ENCODE peak calls at places on chromosomes 6 and 20, in five cellular contexts. Q is stimulated activated CD8-positive, alpha-beta memory T cell treated with anti-CD3 and anti-CD28 coated beads, Interleukin-12 subunit alpha, Interleukin-12 subunit beta, amount 100 ng/mL, for 4 hours; N is CD8-positive, alpha-beta memory T cell; F is AG10803; L is aorta. X is an unnamed sample.

GRCh38 chr6:159252955-159253508 is 83.8 kb downstream of the FNDC1 start:
- DNase-seq in Q (no peak), N (no peak), F (peak), L (no peak), X (peak)

GRCh38 chr6:89117285-89118108 is at the start of gene SRSF12:
- DNase-seq in Q (peak), N (peak), F (peak), L (peak), X (peak)

GRCh38 chr20:17445561-17445960 is 85.6 kb downstream of the BFSP1 start:
- DNase-seq in Q (no peak), N (no peak), F (no peak), L (no peak), X (no peak)

GRCh38 chr6:137020771-137021170 is 24.0 kb downstream of the IL20RA start:
- DNase-seq in Q (no peak), N (no peak), F (no peak), L (no peak), X (no peak)

GRCh38 chr6:100381111-100381510 is 83.6 kb downstream of the SIM1 start:
- DNase-seq in Q (no peak), N (no peak), F (peak), L (no peak), X (no peak)

GRCh38 chr6:159981591-159982245 is 12.8 kb downstream of the IGF2R start:
- DNase-seq in Q (peak), N (peak), F (peak), L (no peak), X (no peak)

GRCh38 chr6:3612341-3613041 is 139.0 kb downstream of the PXDC1 start:
- DNase-seq in Q (no peak), N (no peak), F (peak), L (no peak), X (no peak)

GRCh38 chr20:53707341-53708102 is 113.9 kb upstream of the ZNF217 start:
- DNase-seq in Q (no peak), N (no peak), F (peak), L (no peak), X (no peak)

GRCh38 chr6:82908661-82909060 is 157.0 kb downstream of the UBE3D start:
- DNase-seq in Q (no peak), N (no peak), F (no peak), L (no peak), X (no peak)

GRCh38 chr20:44736170-44737021 is 9.3 kb upstream of the KCNK15 start:
- DNase-seq in Q (no peak), N (no peak), F (peak), L (no peak), X (no peak)

GRCh38 chr20:42432931-42433330 is 756.8 kb downstream of the PTPRT start:
- DNase-seq in Q (no peak), N (no peak), F (no peak), L (no peak), X (no peak)

GRCh38 chr6:134398453-134398852 is 80.5 kb upstream of the SGK1 start:
- DNase-seq in Q (no peak), N (no peak), F (no peak), L (no peak), X (no peak)

GRCh38 chr20:32524871-32525501 is 60.1 kb downstream of the NOL4L start:
- DNase-seq in Q (no peak), N (peak), F (no peak), L (peak), X (no peak)

GRCh38 chr6:41280658-41281057 is 5.8 kb downstream of the TREM1 start:
- DNase-seq in Q (no peak), N (no peak), F (no peak), L (no peak), X (no peak)

GRCh38 chr20:3914446-3914845 is 25.3 kb downstream of the PANK2 start:
- DNase-seq in Q (no peak), N (no peak), F (no peak), L (peak), X (no peak)

GRCh38 chr6:122647765-122648164 is 37.6 kb downstream of the PKIB start:
- DNase-seq in Q (no peak), N (no peak), F (no peak), L (no peak), X (no peak)

GRCh38 chr6:3335169-3335568 is 76.4 kb downstream of the PSMG4 start:
- DNase-seq in Q (no peak), N (no peak), F (no peak), L (no peak), X (no peak)

GRCh38 chr6:79536615-79536968 is 638 bp downstream of the LCA5 start:
- DNase-seq in Q (no peak), N (no peak), F (peak), L (peak), X (no peak)

X was measured in GM12891.